ENCODE peak calls at places on chromosomes 6 and 20, in six cellular contexts. One of them, this sample, is unnamed.

GRCh38 chr6:127129281-127129680 is 10.8 kb downstream of the RSPO3 start:
- DNase-seq in left ventricle myocardium inferior: no peak
- DNase-seq in HCEC 1CT: no peak
- DNase-seq in non-pigmented ciliary epithelial cell: no peak
- DNase-seq in NCI-H1436: no peak
- DNase-seq in NCI-H774: no peak
- DNase-seq in this sample: no peak

GRCh38 chr6:106051241-106051640 is 34.9 kb upstream of the PRDM1 start:
- DNase-seq in non-pigmented ciliary epithelial cell: no peak
- DNase-seq in NCI-H774: no peak
- DNase-seq in NCI-H1436: no peak
- DNase-seq in HCEC 1CT: no peak
- DNase-seq in left ventricle myocardium inferior: no peak
- DNase-seq in this sample: no peak

GRCh38 chr6:17630511-17631073 is 30.5 kb downstream of the FAM8A1 start:
- DNase-seq in HCEC 1CT: no peak
- DNase-seq in NCI-H1436: no peak
- DNase-seq in left ventricle myocardium inferior: no peak
- DNase-seq in non-pigmented ciliary epithelial cell: no peak
- DNase-seq in NCI-H774: no peak
- DNase-seq in this sample: no peak

GRCh38 chr6:51618563-51618962 is 468.9 kb downstream of the PKHD1 start:
- DNase-seq in non-pigmented ciliary epithelial cell: no peak
- DNase-seq in NCI-H1436: no peak
- DNase-seq in HCEC 1CT: no peak
- DNase-seq in left ventricle myocardium inferior: no peak
- DNase-seq in NCI-H774: no peak
- DNase-seq in this sample: no peak

GRCh38 chr6:166739655-166740318 is 112.7 kb upstream of the RPS6KA2 start:
- DNase-seq in NCI-H1436: no peak
- DNase-seq in HCEC 1CT: no peak
- DNase-seq in left ventricle myocardium inferior: no peak
- DNase-seq in NCI-H774: no peak
- DNase-seq in non-pigmented ciliary epithelial cell: no peak
- DNase-seq in this sample: no peak

GRCh38 chr6:14736231-14736953 is 509.5 kb upstream of the JARID2 start:
- DNase-seq in left ventricle myocardium inferior: no peak
- DNase-seq in NCI-H774: no peak
- DNase-seq in HCEC 1CT: no peak
- DNase-seq in NCI-H1436: no peak
- DNase-seq in non-pigmented ciliary epithelial cell: no peak
- DNase-seq in this sample: no peak

GRCh38 chr20:51640743-51641142 is 98.2 kb upstream of the NFATC2 start:
- DNase-seq in left ventricle myocardium inferior: no peak
- DNase-seq in NCI-H1436: no peak
- DNase-seq in HCEC 1CT: peak
- DNase-seq in non-pigmented ciliary epithelial cell: no peak
- DNase-seq in NCI-H774: no peak
- DNase-seq in this sample: no peak

GRCh38 chr20:3239026-3239866 is at the start of gene SLC4A11:
- DNase-seq in left ventricle myocardium inferior: peak
- DNase-seq in non-pigmented ciliary epithelial cell: no peak
- DNase-seq in NCI-H774: peak
- DNase-seq in HCEC 1CT: peak
- DNase-seq in NCI-H1436: no peak
- DNase-seq in this sample: peak

GRCh38 chr6:163263998-163264661 is 150.4 kb upstream of the QKI start:
- DNase-seq in HCEC 1CT: no peak
- DNase-seq in NCI-H774: no peak
- DNase-seq in non-pigmented ciliary epithelial cell: no peak
- DNase-seq in left ventricle myocardium inferior: peak
- DNase-seq in NCI-H1436: no peak
- DNase-seq in this sample: no peak

GRCh38 chr6:89596484-89596883 is 42.1 kb downstream of the LYRM2 start:
- DNase-seq in NCI-H774: no peak
- DNase-seq in left ventricle myocardium inferior: no peak
- DNase-seq in HCEC 1CT: no peak
- DNase-seq in NCI-H1436: no peak
- DNase-seq in non-pigmented ciliary epithelial cell: no peak
- DNase-seq in this sample: no peak

GRCh38 chr6:170271771-170272314 is 19.0 kb downstream of the DLL1 start:
- DNase-seq in non-pigmented ciliary epithelial cell: no peak
- DNase-seq in HCEC 1CT: no peak
- DNase-seq in left ventricle myocardium inferior: no peak
- DNase-seq in NCI-H1436: no peak
- DNase-seq in NCI-H774: no peak
- DNase-seq in this sample: no peak

GRCh38 chr6:1131285-1132079 is 180.4 kb upstream of the FOXQ1 start:
- DNase-seq in non-pigmented ciliary epithelial cell: peak
- DNase-seq in left ventricle myocardium inferior: peak
- DNase-seq in NCI-H1436: no peak
- DNase-seq in HCEC 1CT: peak
- DNase-seq in NCI-H774: no peak
- DNase-seq in this sample: no peak

GRCh38 chr6:21592953-21593352 is 598 bp upstream of the SOX4 start:
- DNase-seq in non-pigmented ciliary epithelial cell: no peak
- DNase-seq in NCI-H1436: peak
- DNase-seq in left ventricle myocardium inferior: no peak
- DNase-seq in HCEC 1CT: no peak
- DNase-seq in NCI-H774: no peak
- DNase-seq in this sample: no peak

GRCh38 chr20:19943021-19943659 is 74.0 kb upstream of the NAA20 start:
- DNase-seq in NCI-H774: no peak
- DNase-seq in NCI-H1436: no peak
- DNase-seq in HCEC 1CT: no peak
- DNase-seq in left ventricle myocardium inferior: no peak
- DNase-seq in non-pigmented ciliary epithelial cell: no peak
- DNase-seq in this sample: no peak

GRCh38 chr6:153003294-153003645 is 761 bp upstream of the MTRF1L start:
- DNase-seq in NCI-H1436: peak
- DNase-seq in NCI-H774: peak
- DNase-seq in left ventricle myocardium inferior: no peak
- DNase-seq in HCEC 1CT: no peak
- DNase-seq in non-pigmented ciliary epithelial cell: no peak
- DNase-seq in this sample: no peak

GRCh38 chr6:47481806-47482205 is 4.2 kb downstream of the CD2AP start:
- DNase-seq in NCI-H1436: no peak
- DNase-seq in HCEC 1CT: no peak
- DNase-seq in non-pigmented ciliary epithelial cell: no peak
- DNase-seq in left ventricle myocardium inferior: no peak
- DNase-seq in NCI-H774: no peak
- DNase-seq in this sample: no peak

GRCh38 chr20:19903168-19903676 is 113.9 kb upstream of the NAA20 start:
- DNase-seq in HCEC 1CT: peak
- DNase-seq in NCI-H774: no peak
- DNase-seq in NCI-H1436: peak
- DNase-seq in non-pigmented ciliary epithelial cell: no peak
- DNase-seq in left ventricle myocardium inferior: no peak
- DNase-seq in this sample: peak

GRCh38 chr6:36128073-36128472 is 2.2 kb upstream of the MAPK13 start:
- DNase-seq in NCI-H1436: no peak
- DNase-seq in non-pigmented ciliary epithelial cell: no peak
- DNase-seq in left ventricle myocardium inferior: no peak
- DNase-seq in NCI-H774: no peak
- DNase-seq in HCEC 1CT: peak
- DNase-seq in this sample: no peak

GRCh38 chr6:4973972-4974885 is 29.6 kb downstream of the RPP40 start:
- DNase-seq in left ventricle myocardium inferior: no peak
- DNase-seq in non-pigmented ciliary epithelial cell: no peak
- DNase-seq in NCI-H774: peak
- DNase-seq in NCI-H1436: no peak
- DNase-seq in HCEC 1CT: no peak
- DNase-seq in this sample: peak

GRCh38 chr6:170152989-170153388 is 137.9 kb downstream of the DLL1 start:
- DNase-seq in non-pigmented ciliary epithelial cell: peak
- DNase-seq in HCEC 1CT: no peak
- DNase-seq in NCI-H1436: peak
- DNase-seq in NCI-H774: peak
- DNase-seq in left ventricle myocardium inferior: peak
- DNase-seq in this sample: peak

GRCh38 chr6:153117986-153118886 is 12.8 kb downstream of the RGS17 start:
- DNase-seq in non-pigmented ciliary epithelial cell: no peak
- DNase-seq in left ventricle myocardium inferior: no peak
- DNase-seq in HCEC 1CT: peak
- DNase-seq in NCI-H774: no peak
- DNase-seq in NCI-H1436: no peak
- DNase-seq in this sample: no peak

GRCh38 chr6:53411451-53411850 is 62.7 kb upstream of the ELOVL5 start:
- DNase-seq in non-pigmented ciliary epithelial cell: peak
- DNase-seq in HCEC 1CT: peak
- DNase-seq in NCI-H774: no peak
- DNase-seq in left ventricle myocardium inferior: no peak
- DNase-seq in NCI-H1436: no peak
- DNase-seq in this sample: no peak

GRCh38 chr6:27280540-27281000 is 31.5 kb downstream of the POM121L2 start:
- DNase-seq in left ventricle myocardium inferior: no peak
- DNase-seq in NCI-H774: no peak
- DNase-seq in HCEC 1CT: peak
- DNase-seq in NCI-H1436: no peak
- DNase-seq in non-pigmented ciliary epithelial cell: no peak
- DNase-seq in this sample: no peak